ENCODE peak calls at places on chromosomes 11 and 22, in seven cellular contexts. N is right lobe of liver, A is uterus, E is adrenal gland, V is ovary, R is vagina, H is Peyer's patch. X is an unnamed sample.

GRCh38 chr11:121300313-121300971 is 7.9 kb downstream of the SC5D start:
- DNase-seq in V (no peak), A (no peak), R (no peak), N (peak), E (no peak), H (no peak), X (no peak)

GRCh38 chr22:37633693-37634504 is 5.6 kb upstream of the SH3BP1 start:
- DNase-seq in E (peak), H (peak), N (peak), A (peak), R (no peak), V (peak), X (peak)

GRCh38 chr22:21451545-21452520 is 15.4 kb upstream of the TMEM191C start:
- DNase-seq in N (peak), R (no peak), E (no peak), A (no peak), V (peak), H (peak), X (peak)

GRCh38 chr11:33616552-33616951 is 84.1 kb downstream of the C11orf91 start:
- DNase-seq in R (no peak), A (no peak), N (no peak), V (no peak), E (no peak), H (no peak), X (no peak)

GRCh38 chr11:113876074-113876797 is 864 bp upstream of the USP28 start:
- DNase-seq in E (no peak), H (peak), V (no peak), A (peak), R (no peak), N (no peak), X (peak)

GRCh38 chr22:27843441-27843840 is 41.9 kb upstream of the MN1 start:
- DNase-seq in A (peak), N (peak), V (no peak), H (no peak), R (peak), E (no peak), X (no peak)

GRCh38 chr11:79198898-79199250 is 242.0 kb downstream of the TENM4 start:
- DNase-seq in V (peak), A (no peak), N (no peak), E (no peak), H (no peak), R (no peak), X (no peak)

GRCh38 chr11:122809861-122810260 is 28.4 kb upstream of the CRTAM start:
- DNase-seq in H (no peak), R (no peak), E (no peak), A (no peak), N (no peak), V (no peak), X (no peak)

GRCh38 chr11:77346906-77347603 is 45.6 kb upstream of the GDPD4 start:
- DNase-seq in N (no peak), R (no peak), E (no peak), H (no peak), V (no peak), A (no peak), X (no peak)

GRCh38 chr11:85955531-85955930 is 100.3 kb downstream of the CCDC83 start:
- DNase-seq in R (no peak), V (peak), A (no peak), H (no peak), E (peak), N (no peak), X (no peak)

GRCh38 chr22:37747090-37747714 is 50.4 kb downstream of the TRIOBP start:
- DNase-seq in V (peak), R (no peak), N (no peak), E (peak), H (no peak), A (peak), X (peak)

GRCh38 chr11:92707665-92708064 is 261.8 kb upstream of the MTNR1B start:
- DNase-seq in N (no peak), H (no peak), R (no peak), A (no peak), V (no peak), E (no peak), X (no peak)

GRCh38 chr22:36064358-36064757 is 35.7 kb upstream of the RBFOX2 start:
- DNase-seq in V (no peak), H (no peak), N (no peak), R (no peak), E (no peak), A (no peak), X (no peak)

GRCh38 chr11:8015753-8016239 is 28.7 kb downstream of the EIF3F start:
- DNase-seq in A (no peak), R (no peak), H (no peak), E (no peak), V (no peak), N (no peak), X (no peak)

GRCh38 chr11:115134886-115135285 is 369.3 kb downstream of the CADM1 start:
- DNase-seq in V (no peak), R (no peak), H (no peak), N (no peak), E (no peak), A (no peak), X (no peak)

GRCh38 chr11:10666556-10666955 is 27.0 kb downstream of the IRAG1 start:
- DNase-seq in E (no peak), A (no peak), H (no peak), R (no peak), V (no peak), N (no peak), X (no peak)

GRCh38 chr22:50585238-50585637 is 2.6 kb upstream of the CHKB start:
- DNase-seq in H (no peak), E (no peak), N (no peak), V (no peak), R (no peak), A (no peak), X (no peak)

GRCh38 chr11:124740277-124740882 is 638 bp downstream of the NRGN start:
- DNase-seq in E (no peak), H (peak), A (no peak), N (no peak), R (no peak), V (no peak), X (no peak)

GRCh38 chr22:38788417-38788816 is 5.5 kb downstream of the DNAL4 start:
- DNase-seq in E (peak), A (no peak), H (no peak), R (no peak), N (no peak), V (peak), X (no peak)

GRCh38 chr22:27754247-27754887 is 47.2 kb downstream of the MN1 start:
- DNase-seq in E (no peak), V (peak), A (peak), H (no peak), R (no peak), N (no peak), X (no peak)

GRCh38 chr11:102879801-102880200 is 5.0 kb upstream of the MMP12 start:
- DNase-seq in R (no peak), A (no peak), V (no peak), E (peak), H (no peak), N (no peak), X (no peak)

GRCh38 chr11:116686891-116687290 is 85.9 kb downstream of the BUD13 start:
- DNase-seq in E (no peak), N (no peak), A (no peak), V (no peak), H (peak), R (peak), X (no peak)

GRCh38 chr11:15968461-15969130 is 387.8 kb downstream of the SOX6 start:
- DNase-seq in E (no peak), H (no peak), N (no peak), V (no peak), R (no peak), A (no peak), X (peak)

GRCh38 chr11:121226415-121227263 is 65.9 kb upstream of the SC5D start:
- DNase-seq in H (no peak), V (no peak), R (no peak), E (no peak), N (no peak), A (no peak), X (no peak)

GRCh38 chr11:67641302-67642147 is 2.0 kb upstream of the TBX10 start:
- DNase-seq in H (no peak), N (no peak), R (peak), A (no peak), V (no peak), E (no peak), X (no peak)

GRCh38 chr22:28154856-28155255 is 235.8 kb upstream of the PITPNB start:
- DNase-seq in E (no peak), H (no peak), N (no peak), A (no peak), R (no peak), V (no peak), X (no peak)

GRCh38 chr11:1162498-1163311 is 5.0 kb downstream of the MUC5AC start:
- DNase-seq in V (no peak), R (no peak), N (no peak), H (peak), E (no peak), A (peak), X (no peak)

GRCh38 chr22:48758905-48759875 is 1068.5 kb downstream of the BRD1 start:
- DNase-seq in A (no peak), E (peak), R (no peak), N (peak), H (peak), V (peak), X (peak)

GRCh38 chr11:129652828-129653227 is 162.8 kb upstream of the TMEM45B start:
- DNase-seq in H (no peak), V (no peak), N (no peak), R (no peak), A (no peak), E (no peak), X (no peak)

GRCh38 chr11:18452927-18453326 is 2.7 kb upstream of the LDHAL6A start:
- DNase-seq in A (no peak), E (no peak), N (no peak), R (no peak), H (no peak), V (no peak), X (no peak)

GRCh38 chr11:128550967-128551522 is 36.3 kb downstream of the ETS1 start:
- DNase-seq in N (no peak), E (no peak), H (no peak), R (no peak), A (no peak), V (no peak), X (no peak)

GRCh38 chr22:46055176-46055850 is 78.4 kb upstream of the WNT7B start:
- DNase-seq in H (peak), V (no peak), N (peak), A (peak), R (no peak), E (peak), X (no peak)

GRCh38 chr11:46617451-46618314 is at the start of gene ATG13:
- DNase-seq in V (peak), H (peak), A (peak), N (peak), R (no peak), E (peak), X (peak)

GRCh38 chr22:47552024-47552423 is 789.6 kb downstream of the TBC1D22A start:
- DNase-seq in H (no peak), N (no peak), V (no peak), R (no peak), A (no peak), E (no peak), X (no peak)

GRCh38 chr22:49960967-49961600 is 512 bp downstream of the PIM3 start:
- DNase-seq in H (peak), E (peak), R (no peak), A (peak), V (peak), N (peak), X (peak)

GRCh38 chr11:19176629-19177186 is 25.1 kb downstream of the CSRP3 start:
- DNase-seq in R (no peak), V (no peak), A (no peak), E (no peak), N (no peak), H (no peak), X (no peak)

GRCh38 chr11:111944651-111945051 is 7.5 kb downstream of the DIXDC1 start:
- DNase-seq in H (no peak), N (no peak), R (no peak), E (no peak), V (no peak), A (no peak), X (no peak)

GRCh38 chr11:129374081-129374992 is 1.3 kb upstream of the BARX2 start:
- DNase-seq in E (no peak), R (no peak), V (no peak), H (no peak), N (no peak), A (no peak), X (no peak)

GRCh38 chr22:43017525-43018290 is 2.8 kb upstream of the PACSIN2 start:
- DNase-seq in N (no peak), V (no peak), A (no peak), R (no peak), H (no peak), E (no peak), X (no peak)
- H3K27ac ChIP-seq in N (peak), V (no peak), A (no peak), R (no peak), H (no peak), E (no peak), X (no peak)

GRCh38 chr11:73597956-73598718 is at the start of gene FAM168A:
- DNase-seq in R (no peak), A (peak), N (peak), H (peak), E (peak), V (peak), X (peak)
- TF ChIP-seq POLR2A in R (peak), A (peak), N (peak), H (peak), E (peak), V (peak), X (no peak)

DNA sequence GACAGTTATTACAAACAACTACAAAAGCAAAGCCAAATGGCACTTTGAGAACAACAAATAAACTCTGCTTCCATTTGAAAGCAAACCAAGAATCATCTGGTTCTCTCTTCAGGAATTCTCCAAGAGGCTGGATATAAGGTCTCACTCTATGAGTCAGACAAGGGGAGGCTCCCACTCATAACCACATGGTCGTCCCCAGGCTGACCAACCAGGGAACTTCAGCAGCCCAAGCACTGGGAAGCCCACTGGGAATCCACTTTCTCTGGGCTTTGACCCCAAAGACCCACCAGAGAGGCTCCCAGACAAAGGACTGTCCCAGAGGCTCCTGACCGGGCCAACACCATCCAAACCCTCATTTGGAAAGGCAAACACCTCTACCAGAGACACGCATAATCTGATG is 35.3 kb downstream of the DGCR2 start:
- DNase-seq in V (no peak), H (no peak), E (no peak), N (peak), R (no peak), A (no peak), X (no peak)
- H3K27ac ChIP-seq in V (no peak), H (no peak), E (no peak), N (no peak), R (no peak), A (no peak), X (no peak)

DNA sequence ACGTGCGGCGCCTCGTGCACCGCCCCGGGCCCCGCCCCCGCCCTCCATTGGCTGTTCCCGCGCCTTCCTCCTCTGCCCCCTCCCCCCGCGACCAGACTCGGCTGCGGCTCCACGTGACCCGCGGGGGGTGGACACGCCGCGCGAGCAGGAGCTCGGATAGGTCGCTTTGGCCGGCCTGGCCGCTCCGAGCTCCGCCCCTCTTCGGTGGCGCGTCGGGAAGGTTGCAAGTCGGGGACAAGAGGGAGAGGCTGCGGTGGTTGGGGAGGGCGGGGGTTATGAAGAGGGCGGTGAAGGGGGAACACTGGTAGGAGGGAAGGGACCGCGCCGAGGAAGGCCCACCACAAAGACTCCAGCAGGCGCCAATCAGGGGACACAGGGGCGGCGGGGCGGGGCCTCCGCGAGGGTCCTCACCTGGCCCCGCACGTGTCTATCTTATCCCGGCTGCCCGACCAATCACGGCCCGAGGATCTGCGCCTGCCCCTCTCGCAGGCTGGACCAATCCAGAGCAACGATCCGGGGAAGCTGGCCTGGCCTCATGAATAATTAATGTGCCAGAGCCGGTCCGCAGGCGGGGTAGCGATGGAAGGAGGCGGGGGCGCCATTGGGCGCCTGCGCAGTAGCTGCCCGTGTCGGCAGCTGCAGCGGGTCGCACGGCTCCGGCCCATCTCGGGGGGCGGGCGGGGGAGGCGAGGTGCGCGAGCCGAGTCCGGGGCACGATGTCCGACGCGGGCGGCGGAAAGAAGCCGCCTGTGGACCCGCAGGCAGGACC is at the start of gene TEF:
- DNase-seq in E (peak), A (peak), V (peak), N (peak), H (peak), R (no peak), X (peak)
- TF ChIP-seq POLR2A in E (peak), A (peak), V (peak), N (peak), H (peak), R (peak), X (peak)

GRCh38 chr11:61888043-61888442 is 3.3 kb downstream of the FADS3 start:
- DNase-seq in R (no peak), V (peak), A (peak), N (no peak), H (peak), E (peak), X (peak)
- H3K27ac ChIP-seq in R (peak), V (no peak), A (peak), N (no peak), H (peak), E (peak), X (peak)

DNA sequence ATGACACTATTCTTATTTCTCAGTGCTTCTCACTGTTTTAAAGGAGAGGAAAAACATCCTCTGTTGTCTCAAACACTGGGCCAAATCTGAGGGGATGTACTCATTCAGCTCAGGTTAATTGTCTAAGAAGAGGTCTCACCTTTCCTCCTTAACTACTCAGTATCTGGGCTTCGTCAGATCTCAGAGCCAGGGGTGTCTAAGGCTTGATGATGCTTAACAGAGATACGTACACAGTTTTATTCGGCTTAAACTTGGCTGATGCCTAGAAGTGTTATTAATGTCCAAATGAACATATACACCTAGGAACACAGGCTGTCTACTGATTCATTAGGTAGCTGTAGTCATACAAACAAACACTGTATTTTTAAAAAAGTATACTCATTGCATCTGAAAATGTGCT is 85.8 kb downstream of the UVRAG start:
- DNase-seq in R (no peak), V (no peak), N (no peak), H (no peak), E (no peak), A (no peak), X (no peak)
- TF ChIP-seq POLR2A in R (no peak), V (no peak), N (no peak), H (no peak), E (no peak), A (no peak), X (no peak)

GRCh38 chr11:2920343-2920742 is 8.9 kb downstream of the PHLDA2 start:
- DNase-seq in R (no peak), V (no peak), H (no peak), N (no peak), E (no peak), A (no peak), X (no peak)
- H3K27ac ChIP-seq in R (no peak), V (no peak), H (no peak), N (no peak), E (no peak), A (no peak), X (no peak)